ENCODE peak calls at places on chromosomes 5 and 9, in four cellular contexts. V, F, K and P are unnamed samples.

GRCh38 chr9:75891277-75892167 is 1.0 kb downstream of the PCSK5 start:
- DNase-seq in K (peak; percentile 30), V (peak; percentile 54), F (peak; percentile 26), P (peak; percentile 10)

GRCh38 chr5:113617191-113617796 is 103.8 kb downstream of the YTHDC2 start:
- DNase-seq in V (no peak), F (no peak), K (no peak), P (no peak)

GRCh38 chr5:176851871-176852270 is 41.5 kb downstream of the UNC5A start:
- DNase-seq in V (no peak), F (no peak), K (no peak), P (no peak)

GRCh38 chr5:133664422-133664821 is 52.1 kb upstream of the FSTL4 start:
- DNase-seq in K (no peak), V (no peak), F (peak; percentile 86), P (peak; percentile 51)

GRCh38 chr5:42940853-42941252 is 99.3 kb downstream of the ANXA2R start:
- DNase-seq in F (no peak), K (no peak), V (no peak), P (no peak)

GRCh38 chr9:93586290-93587057 is 10.1 kb downstream of the PHF2 start:
- DNase-seq in K (no peak), V (no peak), F (no peak), P (no peak)

GRCh38 chr5:133155326-133155969 is 103.6 kb downstream of the HSPA4 start:
- DNase-seq in V (no peak), K (no peak), F (no peak), P (peak; percentile 72)

GRCh38 chr5:76583163-76584047 is 39.8 kb downstream of the F2RL2 start:
- DNase-seq in V (peak; percentile 65), K (no peak), F (no peak), P (peak; percentile 27)

GRCh38 chr9:127987103-127987614 is 6.4 kb upstream of the EEIG1 start:
- DNase-seq in K (no peak), V (peak; percentile 58), F (peak; percentile 88), P (peak; percentile 73)

GRCh38 chr9:119898316-119898715 is 529.1 kb upstream of the BRINP1 start:
- DNase-seq in K (no peak), V (no peak), F (no peak), P (no peak)

GRCh38 chr9:121671612-121672155 is 20.2 kb downstream of the DAB2IP start:
- DNase-seq in K (peak; percentile 58), V (peak; percentile 79), F (no peak), P (no peak)

GRCh38 chr5:32443541-32444190 is 874 bp downstream of the ZFR start:
- DNase-seq in K (peak; percentile 19), F (peak; percentile 47), V (peak; percentile 23), P (peak; percentile 36)

GRCh38 chr5:89203611-89204010 is 320.6 kb upstream of the MEF2C start:
- DNase-seq in V (no peak), K (no peak), F (no peak), P (no peak)

GRCh38 chr9:126851286-126851880 is 9.1 kb upstream of the ZBTB34 start:
- DNase-seq in F (no peak), V (no peak), K (no peak), P (no peak)

GRCh38 chr9:121156263-121156731 is 45.4 kb downstream of the RAB14 start:
- DNase-seq in F (no peak), K (no peak), V (peak; percentile 96), P (peak; percentile 87)

GRCh38 chr9:36345103-36345846 is 54.8 kb downstream of the RNF38 start:
- DNase-seq in F (no peak), V (no peak), K (no peak), P (no peak)

GRCh38 chr5:145982572-145983314 is 46.4 kb downstream of the SH3RF2 start:
- DNase-seq in V (no peak), F (no peak), K (no peak), P (no peak)

GRCh38 chr9:21102311-21102710 is 24.6 kb upstream of the IFNB1 start:
- DNase-seq in F (no peak), K (no peak), V (peak; percentile 5), P (no peak)

GRCh38 chr9:22158983-22159382 is 149.9 kb upstream of the CDKN2B start:
- DNase-seq in V (peak; percentile 77), K (peak; percentile 73), F (no peak), P (peak; percentile 74)

GRCh38 chr5:89946514-89946913 is 463.0 kb downstream of the CETN3 start:
- DNase-seq in K (no peak), F (no peak), V (peak; percentile 33), P (no peak)

GRCh38 chr5:72228957-72229356 is 91.1 kb downstream of the MRPS27 start:
- DNase-seq in V (no peak), K (no peak), F (no peak), P (no peak)
- TF ChIP-seq CTCF in V (no peak), K (no peak), F (no peak), P (no peak)

GRCh38 chr9:80197661-80198060 is 625.9 kb downstream of the TLE4 start:
- DNase-seq in K (no peak), F (no peak), V (peak; percentile 41), P (no peak)
- TF ChIP-seq CTCF in K (no peak), F (no peak), V (no peak), P (no peak)

DNA sequence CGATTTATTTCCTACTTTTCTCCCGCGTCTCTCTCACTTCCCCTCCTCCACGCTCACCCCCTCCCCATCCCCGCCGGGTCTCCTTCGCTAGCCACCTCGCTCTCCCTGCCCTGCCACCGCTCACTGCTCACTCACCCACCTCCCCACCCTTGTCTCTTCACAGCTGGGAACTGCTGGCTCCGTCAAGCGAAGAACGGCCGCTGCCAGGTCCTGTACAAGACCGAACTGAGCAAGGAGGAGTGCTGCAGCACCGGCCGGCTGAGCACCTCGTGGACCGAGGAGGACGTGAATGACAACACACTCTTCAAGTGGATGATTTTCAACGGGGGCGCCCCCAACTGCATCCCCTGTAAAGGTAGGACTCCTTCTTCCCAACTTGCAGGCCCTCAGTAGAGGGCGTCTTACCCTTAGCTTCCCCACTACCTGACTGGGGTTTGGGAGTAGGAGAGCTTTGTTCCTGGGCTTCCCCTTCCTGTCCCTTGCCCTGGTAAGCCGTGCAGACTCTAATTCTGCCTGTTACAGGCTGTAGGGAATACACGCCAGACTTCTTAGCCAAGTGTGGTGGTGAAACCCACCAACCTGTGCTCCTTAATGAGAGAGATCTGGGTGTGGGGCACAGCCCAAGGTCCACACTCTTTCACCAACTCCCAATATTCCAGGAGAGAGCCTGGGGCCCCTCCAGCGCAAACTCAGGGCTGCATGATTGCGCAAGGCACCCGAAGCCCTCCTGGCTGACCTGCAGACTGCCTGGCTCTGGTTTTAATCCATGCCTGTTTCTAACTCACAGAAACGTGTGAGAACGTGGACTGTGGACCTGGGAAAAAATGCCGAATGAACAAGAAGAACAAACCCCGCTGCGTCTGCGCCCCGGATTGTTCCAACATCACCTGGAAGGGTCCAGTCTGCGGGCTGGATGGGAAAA is 2.5 kb downstream of the FST start:
- DNase-seq in V (peak; percentile 52), K (peak; percentile 20), F (no peak), P (no peak)
- TF ChIP-seq CTCF in V (peak; percentile 34), K (no peak), F (peak; percentile 40), P (peak; percentile 10)

GRCh38 chr5:57434227-57434640 is 48.4 kb downstream of the ACTBL2 start:
- DNase-seq in F (no peak), V (peak; percentile 100), K (no peak), P (no peak)

GRCh38 chr5:57431816-57432215 is 50.8 kb downstream of the ACTBL2 start:
- DNase-seq in K (no peak), F (no peak), V (no peak), P (no peak)

GRCh38 chr5:57434683-57435082 is 47.9 kb downstream of the ACTBL2 start:
- DNase-seq in F (no peak), K (no peak), V (no peak), P (no peak)

GRCh38 chr5:57435701-57436134 is 46.9 kb downstream of the ACTBL2 start:
- DNase-seq in K (no peak), V (peak; percentile 100), F (peak; percentile 30), P (peak; percentile 59)

GRCh38 chr5:57432876-57433275 is 49.7 kb downstream of the ACTBL2 start:
- DNase-seq in K (no peak), F (peak; percentile 9), V (peak; percentile 76), P (peak; percentile 50)
- TF ChIP-seq CTCF in K (no peak), F (peak; percentile 46), V (peak; percentile 42), P (peak; percentile 42)